ENCODE peak calls at places on chromosomes 1 and 21, in five cellular contexts. A is occipital lobe, B is Panc1, T is left cardiac atrium, M is GM23248. Y is an unnamed sample.

GRCh38 chr1:43590389-43590788 is 59.6 kb upstream of the KDM4A start:
- DNase-seq in A (no peak), B (no peak), T (no peak), M (no peak), Y (no peak)

GRCh38 chr1:145872421-145872891 is 13.2 kb downstream of the ANKRD35 start:
- DNase-seq in A (peak), B (no peak), T (peak), M (peak), Y (peak)

GRCh38 chr1:214967865-214968575 is 114.5 kb upstream of the KCNK2 start:
- DNase-seq in A (no peak), B (no peak), T (no peak), M (peak), Y (peak)

GRCh38 chr1:109252893-109253802 is 3.8 kb downstream of the CELSR2 start:
- DNase-seq in A (peak), B (no peak), T (peak), M (no peak), Y (no peak)

GRCh38 chr21:40671721-40672120 is 175.2 kb downstream of the DSCAM start:
- DNase-seq in A (no peak), B (no peak), T (no peak), M (no peak), Y (no peak)

GRCh38 chr1:205339717-205340116 is 17.0 kb downstream of the KLHDC8A start:
- DNase-seq in A (no peak), B (no peak), T (no peak), M (peak), Y (no peak)

GRCh38 chr1:212613440-212614335 is 5.1 kb downstream of the ATF3 start:
- DNase-seq in A (no peak), B (no peak), T (no peak), M (peak), Y (peak)

GRCh38 chr1:195799016-195799415 is 809.2 kb downstream of the KCNT2 start:
- DNase-seq in A (no peak), B (no peak), T (no peak), M (no peak), Y (no peak)

GRCh38 chr1:15973772-15974171 is 2.1 kb downstream of the ZBTB17 start:
- DNase-seq in A (no peak), B (no peak), T (no peak), M (no peak), Y (no peak)

GRCh38 chr1:212686591-212686990 is 13.0 kb downstream of the BATF3 start:
- DNase-seq in A (no peak), B (no peak), T (no peak), M (no peak), Y (no peak)

GRCh38 chr1:12052008-12052573 is 11.0 kb upstream of the TNFRSF8 start:
- DNase-seq in A (peak), B (no peak), T (peak), M (peak), Y (peak)

GRCh38 chr1:25743164-25744139 is 56.5 kb upstream of the SELENON start:
- DNase-seq in A (peak), B (no peak), T (peak), M (peak), Y (peak)

GRCh38 chr1:37153116-37153515 is 118.8 kb upstream of the GRIK3 start:
- DNase-seq in A (no peak), B (no peak), T (no peak), M (no peak), Y (no peak)

GRCh38 chr1:232438476-232438875 is 191.5 kb downstream of the SIPA1L2 start:
- DNase-seq in A (no peak), B (no peak), T (no peak), M (no peak), Y (no peak)

GRCh38 chr21:41345934-41346685 is 15.7 kb upstream of the MX2 start:
- DNase-seq in A (no peak), B (no peak), T (no peak), M (no peak), Y (no peak)

GRCh38 chr1:117146570-117147340 is 25.2 kb upstream of the TRIM45 start:
- DNase-seq in A (no peak), B (no peak), T (peak), M (peak), Y (peak)

GRCh38 chr1:110254604-110255003 is 44.5 kb downstream of the KCNC4 start:
- DNase-seq in A (no peak), B (no peak), T (no peak), M (no peak), Y (no peak)

GRCh38 chr1:65992160-65993046 is 199.7 kb downstream of the PDE4B start:
- DNase-seq in A (peak), B (no peak), T (no peak), M (no peak), Y (no peak)

GRCh38 chr1:239250353-239251035 is 135.9 kb upstream of the CHRM3 start:
- DNase-seq in A (no peak), B (no peak), T (no peak), M (no peak), Y (no peak)

GRCh38 chr1:148353461-148354283 is 129.4 kb downstream of the PPIAL4G start:
- DNase-seq in A (no peak), B (peak), T (no peak), M (peak), Y (peak)

GRCh38 chr1:66752000-66752592 is at the start of gene DYNLT5:
- DNase-seq in A (peak), B (no peak), T (peak), M (peak), Y (peak)

GRCh38 chr1:39926343-39926769 is 24.6 kb upstream of the MYCL start:
- DNase-seq in A (no peak), B (no peak), T (peak), M (peak), Y (peak)

GRCh38 chr1:54309631-54310366 is 96.4 kb downstream of the SSBP3 start:
- DNase-seq in A (no peak), B (no peak), T (no peak), M (no peak), Y (no peak)

GRCh38 chr1:6962956-6963915 is 178.0 kb downstream of the CAMTA1 start:
- DNase-seq in A (no peak), B (peak), T (peak), M (peak), Y (peak)

GRCh38 chr1:156836041-156836654 is 19.5 kb upstream of the SH2D2A start:
- DNase-seq in A (no peak), B (no peak), T (no peak), M (no peak), Y (no peak)